ENCODE peak calls at places on chromosomes 6 and 20, in five cellular contexts. E is CD4-positive, CD25-positive, alpha-beta regulatory T cell; N is CD8-positive, alpha-beta memory T cell; S is uterus; M is RWPE1. I is an unnamed sample.

GRCh38 chr6:139153876-139154275 is 19.0 kb downstream of the HECA start:
- DNase-seq in M (no peak), E (no peak), S (no peak), N (no peak), I (no peak)

GRCh38 chr20:21090112-21090737 is 15.9 kb downstream of the LINC00237 start:
- DNase-seq in S (no peak), N (no peak), E (no peak), M (no peak), I (no peak)

GRCh38 chr6:156347251-156348049 is 429.7 kb upstream of the ARID1B start:
- DNase-seq in N (no peak), S (no peak), E (no peak), M (no peak), I (no peak)

GRCh38 chr20:21609221-21609620 is 95.4 kb upstream of the NKX2-2 start:
- DNase-seq in M (no peak), S (no peak), E (no peak), N (no peak), I (no peak)

GRCh38 chr6:91667596-91667995 is 1080.7 kb upstream of the MAP3K7 start:
- DNase-seq in E (no peak), M (no peak), N (no peak), S (no peak), I (no peak)

GRCh38 chr6:104312851-104313250 is 546.9 kb downstream of the HACE1 start:
- DNase-seq in N (no peak), E (no peak), M (no peak), S (no peak), I (no peak)

GRCh38 chr6:121607716-121608115 is 172.3 kb downstream of the GJA1 start:
- DNase-seq in E (no peak), M (no peak), S (no peak), N (no peak), I (no peak)

GRCh38 chr20:63094767-63095499 is 88.2 kb upstream of the BHLHE23 start:
- DNase-seq in N (no peak), E (no peak), M (no peak), S (peak; percentile 2), I (no peak)

GRCh38 chr20:59937150-59937549 is 3.0 kb downstream of the PPP1R3D start:
- DNase-seq in E (no peak), N (no peak), S (no peak), M (no peak), I (no peak)

GRCh38 chr6:21801786-21802610 is 208.4 kb downstream of the SOX4 start:
- DNase-seq in N (no peak), M (no peak), S (no peak), E (no peak), I (no peak)
- H3K27ac ChIP-seq in N (no peak overlapping the region), M (no peak overlapping the region), S (peak overlapping the region; percentile 39), E (no peak overlapping the region), I (no peak overlapping the region)

DNA sequence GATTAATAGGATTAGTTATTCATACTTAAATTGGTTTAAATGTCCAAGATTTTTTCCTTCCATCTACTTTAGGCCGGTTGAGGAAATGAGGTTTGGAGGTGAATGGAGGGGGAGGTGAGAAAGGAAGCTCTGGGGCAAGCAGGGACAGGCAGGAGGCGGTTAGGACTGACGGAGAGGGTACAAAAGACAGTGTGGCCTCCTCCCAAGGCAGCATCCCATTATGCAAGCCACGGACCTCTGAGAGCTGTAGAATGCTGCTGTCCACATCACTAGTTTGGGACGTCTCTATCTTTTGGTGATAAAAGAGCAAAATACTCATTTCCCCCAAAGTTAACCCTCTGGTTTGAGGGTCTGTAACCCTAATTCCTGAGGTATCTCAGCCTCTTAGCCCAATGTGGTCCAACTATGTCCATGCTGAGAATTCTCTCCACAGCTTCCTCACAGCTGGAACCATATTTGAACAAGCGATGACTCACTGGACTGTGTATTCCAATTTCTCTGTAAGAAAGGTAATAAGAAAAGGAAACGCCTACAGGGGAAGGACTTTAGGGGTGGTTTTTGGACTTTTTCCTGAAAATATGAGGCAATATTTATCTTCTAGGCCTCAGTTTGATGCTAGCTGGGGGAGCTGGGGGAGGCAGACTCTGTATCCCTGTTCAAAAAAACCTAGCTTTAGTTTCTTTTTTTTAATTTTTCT is 172.2 kb downstream of the TFAP2B start:
- DNase-seq in M (peak; percentile 20), E (no peak), N (no peak), S (no peak), I (no peak)
- H3K27ac ChIP-seq in M (no peak overlapping the region), E (no peak overlapping the region), N (no peak overlapping the region), S (no peak overlapping the region), I (no peak overlapping the region)

DNA sequence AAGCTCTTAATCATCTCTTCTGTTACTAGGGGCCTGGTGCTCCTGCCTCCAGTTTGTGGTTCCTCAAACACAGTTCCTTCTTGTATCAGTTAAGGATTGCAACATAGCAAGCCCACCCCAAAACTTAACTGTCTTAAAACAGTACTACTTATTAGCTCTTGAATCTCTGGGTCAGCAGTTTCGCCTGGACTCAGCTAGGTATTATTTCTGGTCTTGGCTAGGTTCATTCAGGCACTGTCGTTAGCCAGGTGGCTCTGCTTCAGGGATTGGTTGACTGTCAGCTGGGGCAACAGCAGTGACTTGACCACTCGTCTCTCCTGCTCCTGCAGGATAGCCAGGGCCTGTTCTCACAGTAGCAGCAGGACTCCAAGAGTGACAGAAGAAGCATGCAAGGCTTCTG is 30.0 kb upstream of the RALY start:
- DNase-seq in S (no peak), E (no peak), N (no peak), M (no peak), I (no peak)
- H3K27ac ChIP-seq in S (no peak overlapping the region), E (no peak overlapping the region), N (no peak overlapping the region), M (no peak overlapping the region), I (no peak overlapping the region)

GRCh38 chr6:13295576-13295975 is 32.8 kb downstream of the TBC1D7 start:
- DNase-seq in M (no peak), N (no peak), S (no peak), E (no peak), I (no peak)

GRCh38 chr6:13299403-13299821 is 28.9 kb downstream of the TBC1D7 start:
- DNase-seq in N (no peak), S (no peak), E (no peak), M (no peak), I (no peak)

GRCh38 chr6:13299909-13300308 is 28.4 kb downstream of the TBC1D7 start:
- DNase-seq in S (no peak), E (no peak), M (no peak), N (no peak), I (no peak)

GRCh38 chr6:13296536-13296997 is 31.8 kb downstream of the TBC1D7 start:
- DNase-seq in E (no peak), N (no peak), M (no peak), S (no peak), I (no peak)

DNA sequence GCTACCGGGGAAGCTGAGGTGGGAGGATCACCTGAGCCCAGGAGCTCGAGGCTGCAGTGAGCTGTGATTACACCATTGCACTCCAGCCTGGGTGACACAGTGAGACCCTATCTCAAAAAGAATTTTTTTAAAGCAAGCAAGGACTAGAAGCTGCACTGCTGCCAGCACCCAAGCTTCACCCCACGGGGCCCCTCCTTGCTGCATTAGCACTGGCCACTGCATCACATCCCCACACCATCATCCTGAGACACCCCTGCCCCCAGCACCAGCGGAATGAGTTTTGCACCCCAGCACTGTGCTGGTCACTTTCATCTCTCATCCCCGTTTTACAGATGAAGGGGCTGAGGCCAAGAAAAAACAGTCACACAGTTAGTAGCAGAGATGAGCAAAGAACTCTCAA is 30.9 kb downstream of the TBC1D7 start:
- DNase-seq in N (no peak), M (no peak), S (no peak), E (no peak), I (no peak)
- H3K27ac ChIP-seq in N (no peak overlapping the region), M (no peak overlapping the region), S (no peak overlapping the region), E (no peak overlapping the region), I (no peak overlapping the region)

DNA sequence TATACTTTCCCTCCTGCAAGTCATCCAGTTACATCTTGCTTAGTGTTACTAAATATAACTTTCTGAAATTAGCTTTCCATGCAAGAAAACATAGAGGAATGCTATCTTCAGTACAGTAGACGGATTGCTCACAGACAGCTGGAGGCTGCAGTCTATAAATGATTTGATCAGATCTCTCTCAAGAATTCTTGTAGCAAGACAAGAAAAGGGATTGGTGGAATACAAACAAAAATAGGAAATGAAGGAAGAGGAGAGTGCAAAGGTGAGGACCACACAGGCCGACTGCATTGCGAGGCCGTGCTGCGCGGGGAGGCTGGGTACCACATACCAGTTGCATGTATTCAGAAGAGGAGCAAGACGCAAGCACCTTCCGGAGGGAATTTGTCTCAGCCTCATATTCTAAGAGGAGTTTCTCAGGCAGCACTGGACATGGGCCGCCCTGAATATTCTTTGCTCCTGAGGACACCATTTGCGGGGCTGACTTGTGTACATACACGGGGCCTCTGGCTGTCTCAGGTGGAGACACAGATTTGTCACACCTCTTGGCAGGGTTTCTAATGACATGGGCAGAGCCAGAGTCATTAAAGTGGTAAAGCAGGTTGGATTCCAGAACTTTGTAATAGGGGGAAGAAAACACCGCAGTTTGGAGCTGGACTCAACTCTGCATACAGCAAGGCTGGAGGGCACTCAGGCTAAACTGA is 22.7 kb upstream of the KIF25 start:
- DNase-seq in N (no peak), E (no peak), M (no peak), S (no peak), I (no peak)
- H3K27ac ChIP-seq in N (no peak overlapping the region), E (no peak overlapping the region), M (no peak overlapping the region), S (no peak overlapping the region), I (no peak overlapping the region)

GRCh38 chr20:54214566-54214965 is 6.7 kb downstream of the PFDN4 start:
- DNase-seq in E (no peak), N (no peak), M (no peak), S (no peak), I (no peak)
- H3K27ac ChIP-seq in E (no peak overlapping the region), N (no peak overlapping the region), M (no peak overlapping the region), S (no peak overlapping the region), I (no peak overlapping the region)

DNA sequence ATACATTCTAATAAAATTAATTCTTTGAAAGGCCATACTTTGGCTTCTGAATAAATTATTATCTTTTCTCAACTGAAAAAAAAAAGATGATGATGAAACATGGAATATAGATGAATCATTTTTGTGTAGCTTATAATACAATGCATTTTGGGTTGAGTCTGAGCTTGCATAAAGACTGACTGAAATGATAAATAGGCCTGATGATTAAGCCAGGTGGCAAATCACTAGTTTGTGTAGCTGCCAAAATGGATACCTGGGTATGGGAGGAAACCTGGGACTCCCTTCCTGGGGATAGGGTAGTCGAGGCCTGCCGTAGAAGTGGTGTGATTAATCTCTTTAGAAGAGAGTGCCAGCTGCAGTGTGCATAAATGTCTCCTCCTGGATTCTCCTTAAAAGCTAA is 275.0 kb downstream of the GRIK2 start:
- DNase-seq in M (peak; percentile 75), E (no peak), N (no peak), S (no peak), I (no peak)
- H3K27ac ChIP-seq in M (no peak overlapping the region), E (no peak overlapping the region), N (no peak overlapping the region), S (no peak overlapping the region), I (no peak overlapping the region)

GRCh38 chr6:7144810-7145209 is 37.0 kb downstream of the RREB1 start:
- DNase-seq in E (no peak), S (no peak), M (no peak), N (no peak), I (no peak)
- H3K27ac ChIP-seq in E (no peak overlapping the region), S (peak overlapping the region; percentile 86), M (no peak overlapping the region), N (peak overlapping the region; percentile 73), I (no peak overlapping the region)

GRCh38 chr20:13423472-13424173 is 202.5 kb downstream of the ISM1 start:
- DNase-seq in N (no peak), M (no peak), S (no peak), E (no peak), I (no peak)
- H3K27ac ChIP-seq in N (no peak overlapping the region), M (no peak overlapping the region), S (no peak overlapping the region), E (no peak overlapping the region), I (no peak overlapping the region)

I was measured in effector memory CD4-positive, alpha-beta T cell.